ENCODE peak calls at places on chromosomes 6 and 20, in nine cellular contexts. L, C, V, E, Z, G, U, I and S are unnamed samples.

GRCh38 chr6:37155394-37156312 is 14.3 kb upstream of the PIM1 start:
- DNase-seq in I (no peak), Z (no peak), E (no peak), G (peak), U (peak), V (no peak), C (peak), L (no peak), S (no peak)

GRCh38 chr6:14910692-14911547 is 334.9 kb upstream of the JARID2 start:
- DNase-seq in C (peak), I (peak), V (peak), L (no peak), U (peak), Z (no peak), G (peak), E (peak), S (no peak)

GRCh38 chr6:125597411-125598253 is 151.8 kb upstream of the HEY2 start:
- DNase-seq in L (no peak), C (peak), Z (no peak), I (no peak), U (no peak), V (no peak), E (no peak), G (no peak), S (no peak)

GRCh38 chr6:157020398-157021266 is 243.5 kb downstream of the ARID1B start:
- DNase-seq in L (no peak), I (peak), C (peak), V (peak), U (peak), E (peak), G (peak), Z (no peak), S (peak)

GRCh38 chr6:149723262-149723661 is 5.4 kb upstream of the LATS1 start:
- DNase-seq in V (no peak), Z (no peak), I (no peak), L (no peak), U (no peak), G (no peak), C (no peak), E (no peak), S (no peak)

GRCh38 chr6:131950767-131951575 is at the start of gene CCN2:
- DNase-seq in I (peak), U (peak), E (peak), L (peak), G (no peak), C (no peak), V (peak), Z (peak), S (no peak)

GRCh38 chr6:53815381-53816119 is 20.7 kb downstream of the LRRC1 start:
- DNase-seq in G (no peak), E (no peak), I (no peak), Z (no peak), V (no peak), U (no peak), C (no peak), L (no peak), S (no peak)

GRCh38 chr6:36120979-36121706 is 9.2 kb upstream of the MAPK13 start:
- DNase-seq in C (peak), L (no peak), E (no peak), G (no peak), I (peak), Z (no peak), V (peak), U (peak), S (no peak)

GRCh38 chr20:40286991-40287531 is 402.0 kb downstream of the MAFB start:
- DNase-seq in L (no peak), I (no peak), Z (no peak), G (no peak), V (no peak), C (no peak), U (no peak), E (peak), S (no peak)

GRCh38 chr20:41617059-41617921 is 887 bp downstream of the CHD6 start:
- DNase-seq in Z (no peak), L (no peak), U (peak), E (peak), I (peak), G (no peak), V (peak), C (peak), S (peak)